ENCODE peak calls at places on chromosome 5, in six cellular contexts. W is ovary, U is fibroblast of the aortic adventitia, P is spleen, L is right cardiac atrium, X is AG09309. Q is an unnamed sample.

GRCh38 chr5:150473673-150474358 is 24.3 kb upstream of the RPS14 start:
- DNase-seq in W (no peak), U (peak), P (no peak), L (no peak), X (no peak), Q (no peak)

GRCh38 chr5:36033050-36033449 is 33.6 kb downstream of the UGT3A2 start:
- DNase-seq in W (no peak), U (no peak), P (no peak), L (no peak), X (no peak), Q (no peak)

GRCh38 chr5:61966991-61967390 is 339.0 kb upstream of the KIF2A start:
- DNase-seq in W (no peak), U (no peak), P (no peak), L (no peak), X (no peak), Q (no peak)

GRCh38 chr5:141848771-141849370 is 29.3 kb downstream of the PCDH1 start:
- DNase-seq in W (no peak), U (peak), P (no peak), L (peak), X (no peak), Q (peak)

GRCh38 chr5:127019928-127020327 is 10.4 kb downstream of the MARCHF3 start:
- DNase-seq in W (no peak), U (no peak), P (no peak), L (no peak), X (no peak), Q (no peak)

GRCh38 chr5:133754575-133755169 is 142.3 kb upstream of the FSTL4 start:
- DNase-seq in W (no peak), U (peak), P (no peak), L (no peak), X (no peak), Q (no peak)

GRCh38 chr5:113294341-113295110 is 140.3 kb downstream of the TSSK1B start:
- DNase-seq in W (peak), U (peak), P (peak), L (peak), X (peak), Q (peak)

GRCh38 chr5:93357686-93358085 is 223.3 kb downstream of the NR2F1-AS1 start:
- DNase-seq in W (no peak), U (no peak), P (no peak), L (no peak), X (no peak), Q (no peak)

GRCh38 chr5:68077349-68077894 is 138.1 kb upstream of the PIK3R1 start:
- DNase-seq in W (no peak), U (no peak), P (no peak), L (no peak), X (no peak), Q (no peak)

GRCh38 chr5:37730896-37731455 is 108.9 kb downstream of the GDNF start:
- DNase-seq in W (no peak), U (no peak), P (no peak), L (no peak), X (no peak), Q (no peak)

GRCh38 chr5:148561712-148562365 is 92.5 kb downstream of the HTR4 start:
- DNase-seq in W (no peak), U (no peak), P (no peak), L (no peak), X (no peak), Q (no peak)

GRCh38 chr5:43428034-43428712 is 16.0 kb upstream of the CCL28 start:
- DNase-seq in W (no peak), U (peak), P (no peak), L (no peak), X (no peak), Q (no peak)

GRCh38 chr5:534743-535671 is 10.8 kb upstream of the SLC9A3 start:
- DNase-seq in W (no peak), U (no peak), P (peak), L (peak), X (no peak), Q (no peak)

GRCh38 chr5:121108725-121109124 is 644.6 kb downstream of the PRR16 start:
- DNase-seq in W (no peak), U (no peak), P (no peak), L (no peak), X (no peak), Q (no peak)

GRCh38 chr5:142325677-142326479 is 1.1 kb upstream of the SPRY4 start:
- DNase-seq in W (peak), U (peak), P (no peak), L (peak), X (no peak), Q (peak)

GRCh38 chr5:102554092-102554491 is 55.3 kb upstream of the SLCO6A1 start:
- DNase-seq in W (no peak), U (no peak), P (no peak), L (no peak), X (no peak), Q (no peak)